ENCODE peak calls at places on chromosomes 5 and 9, in seven cellular contexts. Q, A, S, Z, N, B and P are unnamed samples. For H3K27me3, the result is how much of the 10 kb centered on the place peaks cover.

GRCh38 chr9:76223749-76224340 is 170.4 kb downstream of the RFK start:
- DNase-seq in Q (no peak), A (no peak), S (no peak), Z (no peak), N (no peak), B (no peak), P (no peak)

GRCh38 chr5:119019431-119020348 is 31.3 kb upstream of the DTWD2 start:
- DNase-seq in Q (no peak), A (no peak), S (no peak), Z (no peak), N (no peak), B (no peak), P (no peak)

GRCh38 chr9:77556396-77556795 is 91.7 kb downstream of the GNA14 start:
- DNase-seq in Q (no peak), A (no peak), S (no peak), Z (no peak), N (no peak), B (no peak), P (no peak)

GRCh38 chr5:127072861-127073846 is at the start of gene C5orf63:
- DNase-seq in Q (peak), A (peak), S (peak), Z (peak), N (peak), B (no peak), P (peak)

GRCh38 chr5:153974813-153975163 is 63.9 kb downstream of the FAM114A2 start:
- DNase-seq in Q (no peak), A (no peak), S (no peak), Z (no peak), N (no peak), B (no peak), P (no peak)

GRCh38 chr9:100466171-100466827 is 6.7 kb upstream of the TMEFF1 start:
- DNase-seq in Q (no peak), A (no peak), S (no peak), Z (peak), N (no peak), B (no peak), P (no peak)

GRCh38 chr9:75927351-75927750 is 36.9 kb downstream of the PCSK5 start:
- DNase-seq in Q (no peak), A (no peak), S (no peak), Z (no peak), N (no peak), B (no peak), P (no peak)

GRCh38 chr5:6464441-6464840 is 15.8 kb downstream of the UBE2QL1 start:
- DNase-seq in Q (no peak), A (no peak), S (no peak), Z (no peak), N (peak), B (no peak), P (no peak)

GRCh38 chr5:37799865-37800421 is 39.9 kb downstream of the GDNF start:
- DNase-seq in Q (no peak), A (no peak), S (no peak), Z (no peak), N (no peak), B (no peak), P (no peak)

GRCh38 chr5:179313849-179314521 is 31.3 kb downstream of the ADAMTS2 start:
- DNase-seq in Q (peak), A (peak), S (peak), Z (peak), N (peak), B (no peak), P (peak)

GRCh38 chr5:179311091-179311470 is 34.2 kb downstream of the ADAMTS2 start:
- DNase-seq in Q (peak), A (peak), S (peak), Z (peak), N (no peak), B (no peak), P (no peak)

GRCh38 chr5:179311581-179311980 is 33.7 kb downstream of the ADAMTS2 start:
- DNase-seq in Q (peak), A (no peak), S (no peak), Z (peak), N (no peak), B (no peak), P (peak)

GRCh38 chr5:179314606-179315355 is 30.5 kb downstream of the ADAMTS2 start:
- DNase-seq in Q (peak), A (peak), S (peak), Z (peak), N (no peak), B (no peak), P (peak)

GRCh38 chr5:179312557-179313235 is 32.6 kb downstream of the ADAMTS2 start:
- DNase-seq in Q (peak), A (peak), S (no peak), Z (peak), N (no peak), B (no peak), P (no peak)
- H3K27me3 ChIP-seq in Q (under half), A (under half), S (under half), Z (under half), N (under half), B (under half), P (under half)

GRCh38 chr9:135639196-135639595 is at the start of gene GLT6D1:
- DNase-seq in Q (no peak), A (no peak), S (no peak), Z (no peak), N (no peak), B (no peak), P (no peak)
- H3K27me3 ChIP-seq in Q (under half), A (under half), S (under half), Z (half or more), N (under half), B (under half), P (under half)

DNA sequence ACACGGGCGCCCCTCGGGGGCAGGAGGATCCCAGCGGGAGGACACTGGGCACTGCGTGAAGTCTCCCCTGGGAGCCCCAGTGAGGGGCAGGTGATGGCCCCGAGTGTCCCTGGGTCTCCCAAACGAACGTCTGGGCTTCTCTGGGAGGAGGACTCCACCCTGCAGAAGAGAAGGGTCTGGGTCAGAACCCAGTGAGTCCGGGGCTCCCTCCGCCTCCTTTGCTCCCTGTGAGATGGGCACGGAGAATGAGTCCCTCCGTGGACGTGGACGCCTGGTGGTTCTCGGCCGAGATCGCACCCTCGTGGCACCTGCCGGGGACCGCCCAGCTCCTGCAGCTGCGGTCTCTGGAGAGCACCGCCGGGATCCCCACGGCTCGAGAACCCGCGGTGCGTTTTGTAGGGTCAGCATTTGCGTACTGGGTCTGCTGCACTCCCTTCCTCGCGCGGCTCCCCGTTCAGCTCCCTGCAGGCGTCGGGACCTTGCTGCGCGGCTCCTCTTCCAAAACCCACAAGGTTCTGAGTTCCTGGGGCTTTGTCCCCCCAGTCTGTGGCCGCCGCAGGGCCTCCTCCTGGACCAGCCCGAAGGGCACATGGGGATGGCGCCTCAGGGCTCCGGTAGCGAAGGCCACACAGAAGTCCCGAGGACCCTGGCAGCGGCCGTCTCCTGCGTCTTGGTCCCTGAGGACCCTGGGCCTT is 10.2 kb upstream of the CEP72 start:
- DNase-seq in Q (no peak), A (no peak), S (no peak), Z (peak), N (no peak), B (no peak), P (no peak)
- H3K27me3 ChIP-seq in Q (under half), A (under half), S (under half), Z (under half), N (under half), B (under half), P (under half)

GRCh38 chr9:127758843-127759242 is 19.6 kb downstream of the SH2D3C start:
- DNase-seq in Q (no peak), A (no peak), S (no peak), Z (no peak), N (no peak), B (no peak), P (no peak)
- H3K27me3 ChIP-seq in Q (under half), A (under half), S (under half), Z (under half), N (under half), B (under half), P (under half)

DNA sequence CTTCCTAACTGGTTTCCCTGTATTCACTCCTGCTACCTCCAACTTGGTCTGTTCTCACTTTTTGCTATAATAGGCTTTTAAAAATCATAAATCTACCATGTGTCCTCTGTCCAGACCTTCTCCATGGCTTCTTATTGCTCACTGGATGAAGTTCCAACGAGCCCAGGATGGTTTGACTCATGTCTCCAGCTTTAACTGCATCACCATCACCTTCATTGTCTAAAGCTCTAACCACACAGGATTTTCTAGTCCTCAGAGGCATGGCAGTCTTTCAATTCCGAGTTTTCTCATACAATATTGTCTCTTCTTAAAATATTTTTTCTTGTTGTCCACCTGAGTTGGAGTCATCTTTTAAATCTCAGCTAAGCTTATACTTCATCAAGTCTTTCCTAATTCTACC is 49.3 kb downstream of the PDCD1LG2 start:
- DNase-seq in Q (no peak), A (no peak), S (no peak), Z (no peak), N (no peak), B (no peak), P (no peak)
- H3K27me3 ChIP-seq in Q (under half), A (under half), S (under half), Z (under half), N (under half), B (under half), P (under half)

GRCh38 chr9:133430244-133430643 is 8.1 kb downstream of the ADAMTS13 start:
- DNase-seq in Q (no peak), A (no peak), S (no peak), Z (no peak), N (no peak), B (no peak), P (no peak)
- H3K27me3 ChIP-seq in Q (under half), A (under half), S (under half), Z (under half), N (under half), B (under half), P (under half)

GRCh38 chr5:73434921-73435320 is 13.7 kb downstream of the FOXD1 start:
- DNase-seq in Q (no peak), A (no peak), S (no peak), Z (no peak), N (no peak), B (no peak), P (no peak)
- H3K27me3 ChIP-seq in Q (under half), A (half or more), S (under half), Z (half or more), N (under half), B (half or more), P (under half)

DNA sequence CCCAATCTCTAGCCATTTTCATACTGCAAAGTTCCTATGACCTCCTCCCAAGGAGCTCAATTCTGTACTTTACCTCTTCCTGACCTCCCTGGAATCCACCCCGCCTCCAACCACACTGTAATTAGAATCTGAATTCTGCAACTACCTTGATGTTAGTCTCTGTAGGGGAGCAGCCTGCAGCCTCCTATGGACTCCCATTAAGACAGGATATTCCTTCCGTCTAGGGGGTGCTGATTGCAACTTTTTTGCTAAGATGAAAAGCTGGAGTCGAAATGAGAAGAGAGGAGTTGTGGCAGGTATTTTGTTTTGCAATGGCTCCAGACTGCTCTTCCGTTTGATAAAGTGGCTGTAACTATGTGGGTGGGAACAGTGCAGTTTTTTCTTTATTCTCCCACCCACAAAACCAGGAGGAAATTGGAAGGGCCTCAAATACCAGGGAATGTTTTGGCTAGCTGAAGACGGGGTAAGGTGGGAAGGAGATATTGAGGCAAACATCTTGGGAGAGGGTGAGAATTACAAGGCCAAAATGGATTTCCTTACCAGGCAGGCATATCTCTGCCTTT is 23.8 kb downstream of the ANXA2R start:
- DNase-seq in Q (no peak), A (no peak), S (no peak), Z (no peak), N (no peak), B (no peak), P (no peak)
- H3K27me3 ChIP-seq in Q (under half), A (under half), S (under half), Z (under half), N (under half), B (half or more), P (under half)